ENCODE peak calls at places on chromosome 6, in ten cellular contexts. J is Peyer's patch, W is lower lobe of right lung, R is OCI-LY7, U is upper lobe of left lung, D is colonic mucosa, V is hepatocyte, S is thoracic aorta, H is HCT116, T is upper lobe of right lung. G is an unnamed sample. For H3K4me1 and H3K36me3, the result is how much of the 10 kb centered on the place peaks cover.

GRCh38 chr6:28747631-28748157 is 176.1 kb downstream of the TRIM27 start:
- DNase-seq in J (no peak), W (no peak), R (no peak), U (no peak), D (no peak), V (peak), S (no peak), H (peak), T (no peak), G (peak)

GRCh38 chr6:73579851-73580246 is 59.0 kb upstream of the EEF1A1 start:
- DNase-seq in J (no peak), W (no peak), R (no peak), U (no peak), D (no peak), V (peak), S (no peak), H (peak), T (no peak), G (no peak)

GRCh38 chr6:53532942-53533341 is 12.0 kb downstream of the GCLC start:
- DNase-seq in J (no peak), W (no peak), R (no peak), U (no peak), D (no peak), V (no peak), S (no peak), H (no peak), T (no peak), G (no peak)

GRCh38 chr6:157946865-157947532 is 34.7 kb upstream of the SYNJ2 start:
- DNase-seq in J (no peak), W (no peak), R (peak), U (no peak), D (no peak), V (no peak), S (no peak), H (no peak), T (no peak), G (no peak)

GRCh38 chr6:38337819-38338465 is 301.8 kb downstream of the BTBD9 start:
- DNase-seq in J (no peak), W (no peak), R (no peak), U (no peak), D (no peak), V (peak), S (no peak), H (peak), T (no peak), G (no peak)

GRCh38 chr6:147395158-147395557 is 113.3 kb upstream of the SAMD5 start:
- DNase-seq in J (no peak), W (no peak), R (no peak), U (no peak), D (no peak), V (no peak), S (no peak), H (no peak), T (no peak), G (no peak)

GRCh38 chr6:40342674-40343230 is 244.4 kb downstream of the LRFN2 start:
- DNase-seq in J (no peak), W (no peak), R (no peak), U (no peak), D (no peak), V (no peak), S (no peak), H (no peak), T (no peak), G (no peak)

GRCh38 chr6:20113649-20114224 is 98.5 kb downstream of the MBOAT1 start:
- DNase-seq in J (no peak), W (no peak), R (no peak), U (no peak), D (no peak), V (no peak), S (no peak), H (no peak), T (no peak), G (no peak)

GRCh38 chr6:42088101-42088591 is 37.8 kb downstream of the TAF8 start:
- DNase-seq in J (no peak), W (no peak), R (no peak), U (no peak), D (no peak), V (no peak), S (no peak), H (no peak), T (no peak), G (no peak)

GRCh38 chr6:93894521-93894920 is 475.2 kb upstream of the EPHA7 start:
- DNase-seq in J (no peak), W (no peak), R (no peak), U (no peak), D (no peak), V (no peak), S (no peak), H (no peak), T (no peak), G (no peak)

GRCh38 chr6:48075181-48075580 is 35.8 kb downstream of the PTCHD4 start:
- DNase-seq in J (no peak), W (no peak), R (no peak), U (no peak), D (no peak), V (no peak), S (no peak), H (no peak), T (no peak), G (no peak)

GRCh38 chr6:45555981-45556771 is 178.4 kb upstream of the SUPT3H start:
- DNase-seq in J (no peak), W (no peak), R (no peak), U (no peak), D (no peak), V (peak), S (no peak), H (no peak), T (no peak), G (no peak)

GRCh38 chr6:168574699-168575195 is 133.8 kb downstream of the SMOC2 start:
- DNase-seq in J (no peak), W (no peak), R (no peak), U (no peak), D (peak), V (peak), S (peak), H (peak), T (no peak), G (no peak)

GRCh38 chr6:71510057-71510713 is 221.6 kb downstream of the OGFRL1 start:
- DNase-seq in J (no peak), W (no peak), R (peak), U (no peak), D (peak), V (peak), S (no peak), H (peak), T (peak), G (peak)

DNA sequence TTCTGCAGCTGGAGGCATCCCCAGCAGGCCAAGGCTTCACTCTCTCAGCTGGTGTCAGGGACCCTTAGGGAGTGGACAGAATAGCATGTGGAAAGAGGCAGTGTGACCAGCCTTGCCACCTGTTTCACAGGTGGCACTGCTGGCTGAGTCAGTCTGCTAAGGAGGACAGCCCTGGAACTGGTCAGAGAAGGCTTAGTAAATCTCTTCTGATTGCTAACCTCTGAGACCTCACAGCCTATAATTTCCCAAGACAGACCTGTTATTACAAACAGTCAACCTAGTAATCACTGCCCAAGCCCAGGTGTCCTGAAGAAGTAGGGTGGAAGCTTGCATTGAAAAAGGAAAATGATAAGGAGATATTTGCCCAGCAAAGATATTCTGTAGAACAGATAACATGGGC is 26.4 kb upstream of the PAQR8 start:
- DNase-seq in J (no peak), W (no peak), R (no peak), U (no peak), D (no peak), V (no peak), S (no peak), H (no peak), T (no peak), G (no peak)
- H3K4me1 ChIP-seq in J (under half), W (under half), R (under half), U (under half), D (under half), V (under half), S (under half), H (under half), T (under half), G (under half)

GRCh38 chr6:109453156-109453555 is 2.4 kb downstream of the MICAL1 start:
- DNase-seq in J (no peak), W (no peak), R (no peak), U (no peak), D (no peak), V (no peak), S (no peak), H (no peak), T (no peak), G (no peak)
- H3K4me3 ChIP-seq in J (no peak), W (no peak), R (peak), U (no peak), D (no peak), V (no peak), S (no peak), H (no peak), T (no peak), G (no peak)

GRCh38 chr6:30635834-30636233 is 9.2 kb downstream of the ATAT1 start:
- DNase-seq in J (no peak), W (no peak), R (no peak), U (no peak), D (no peak), V (no peak), S (no peak), H (no peak), T (no peak), G (no peak)

GRCh38 chr6:30644769-30645168 is 2.2 kb upstream of the C6orf136 start:
- DNase-seq in J (no peak), W (no peak), R (no peak), U (no peak), D (no peak), V (no peak), S (no peak), H (no peak), T (no peak), G (no peak)

GRCh38 chr6:30641048-30641447 is 5.9 kb upstream of the C6orf136 start:
- DNase-seq in J (no peak), W (no peak), R (peak), U (no peak), D (no peak), V (no peak), S (no peak), H (no peak), T (no peak), G (no peak)

GRCh38 chr6:30643656-30644055 is 3.3 kb upstream of the C6orf136 start:
- DNase-seq in J (no peak), W (no peak), R (no peak), U (no peak), D (no peak), V (no peak), S (no peak), H (no peak), T (no peak), G (no peak)

GRCh38 chr6:30640481-30640880 is 6.5 kb upstream of the C6orf136 start:
- DNase-seq in J (no peak), W (no peak), R (no peak), U (peak), D (no peak), V (no peak), S (no peak), H (no peak), T (no peak), G (no peak)
- H3K36me3 ChIP-seq in J (under half), W (under half), R (under half), U (under half), D (under half), V (under half), S (under half), H (under half), T (under half), G (under half)

DNA sequence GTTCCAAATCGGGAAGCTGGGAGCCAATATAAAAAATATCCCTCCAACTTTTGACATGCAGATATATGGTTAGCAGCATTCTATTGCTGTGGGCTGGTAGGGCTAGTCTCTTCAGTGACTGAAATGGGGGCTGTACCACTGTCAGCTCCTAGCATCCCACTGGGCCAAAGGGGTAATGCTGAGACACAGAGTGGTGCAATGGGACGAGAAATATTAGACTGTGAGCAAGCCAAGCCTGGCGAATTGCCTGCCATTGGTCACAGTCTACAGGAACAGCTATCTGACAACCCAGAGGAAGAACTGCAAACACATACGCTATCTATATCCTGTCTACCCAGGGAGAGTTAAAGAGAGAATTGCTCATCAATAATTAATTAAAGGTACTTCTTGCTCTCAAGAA is 3.5 kb downstream of the SLC35F1 start:
- DNase-seq in J (no peak), W (no peak), R (no peak), U (no peak), D (no peak), V (no peak), S (no peak), H (no peak), T (no peak), G (no peak)
- H3K4me1 ChIP-seq in J (under half), W (under half), R (under half), U (under half), D (under half), V (under half), S (under half), H (under half), T (under half), G (under half)

GRCh38 chr6:7902867-7903266 is 7.7 kb downstream of the TXNDC5 start:
- DNase-seq in J (no peak), W (no peak), R (no peak), U (no peak), D (no peak), V (no peak), S (no peak), H (no peak), T (no peak), G (no peak)
- H3K4me3 ChIP-seq in J (no peak), W (no peak), R (no peak), U (no peak), D (no peak), V (no peak), S (no peak), H (no peak), T (no peak), G (no peak)

DNA sequence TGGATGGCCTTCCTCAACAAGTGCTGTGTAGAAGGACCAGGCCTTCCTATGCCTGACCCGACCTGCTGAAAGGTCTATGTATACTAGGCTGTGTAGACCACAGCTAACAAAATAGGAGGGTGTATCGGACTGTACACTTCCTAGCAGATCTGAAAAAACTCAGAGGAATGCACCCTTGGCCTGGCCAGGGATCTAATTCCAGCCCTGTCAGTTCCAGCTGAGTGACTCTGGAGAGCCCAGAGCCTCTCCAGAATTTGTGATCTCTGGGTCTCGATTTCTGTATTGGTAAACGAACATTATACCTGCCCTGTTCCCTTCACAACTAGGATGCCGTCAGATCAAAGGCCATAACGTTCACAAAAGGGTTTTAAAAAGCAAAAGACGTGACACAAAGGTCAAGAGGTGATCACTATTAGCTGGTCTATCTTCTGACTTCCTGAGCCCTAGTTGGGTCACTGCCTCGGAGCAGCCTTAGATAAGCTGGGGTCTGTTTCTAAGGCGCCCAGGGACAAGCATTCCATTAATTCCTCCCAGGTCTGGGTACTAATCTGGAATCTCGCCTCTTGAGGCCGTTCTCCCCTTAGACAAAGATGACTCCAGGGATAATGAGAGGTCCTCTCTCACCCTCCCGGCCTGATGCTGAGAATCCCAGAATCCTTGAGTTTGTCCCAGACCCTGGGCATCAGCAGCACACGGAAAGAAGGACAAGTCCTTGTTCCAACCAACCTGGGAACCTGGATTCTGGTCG is 13.9 kb downstream of the MTCH1 start:
- DNase-seq in J (peak), W (no peak), R (no peak), U (no peak), D (no peak), V (no peak), S (no peak), H (no peak), T (no peak), G (no peak)
- H3K36me3 ChIP-seq in J (under half), W (half or more), R (half or more), U (half or more), D (under half), V (under half), S (half or more), H (half or more), T (half or more), G (half or more)

G was measured in iPS DF 6.9.